ENCODE peak calls at places on chromosome 11, in six cellular contexts. H, U, V, R, E and S are unnamed samples.

GRCh38 chr11:130407978-130408377 is 20.4 kb downstream of the ADAMTS8 start:
- DNase-seq in H (no peak), U (peak; percentile 47), V (no peak), R (no peak), E (no peak), S (no peak)

GRCh38 chr11:124753624-124754023 is 1.6 kb upstream of the VSIG2 start:
- DNase-seq in H (no peak), U (no peak), V (no peak), R (no peak), E (no peak), S (no peak)

GRCh38 chr11:66789097-66789890 is 53.9 kb upstream of the RCE1 start:
- DNase-seq in H (no peak), U (no peak), V (no peak), R (no peak), E (no peak), S (no peak)

GRCh38 chr11:120606116-120607010 is 94.8 kb downstream of the GRIK4 start:
- DNase-seq in H (no peak), U (no peak), V (no peak), R (no peak), E (no peak), S (no peak)

GRCh38 chr11:109320595-109320994 is 101.4 kb upstream of the C11orf87 start:
- DNase-seq in H (no peak), U (no peak), V (no peak), R (no peak), E (no peak), S (no peak)

GRCh38 chr11:96614846-96615245 is 225.0 kb downstream of the JRKL start:
- DNase-seq in H (no peak), U (no peak), V (no peak), R (no peak), E (no peak), S (no peak)

GRCh38 chr11:129427376-129427775 is 51.7 kb downstream of the BARX2 start:
- DNase-seq in H (no peak), U (no peak), V (no peak), R (no peak), E (no peak), S (no peak)

GRCh38 chr11:59545179-59546020 is 34.1 kb downstream of the OR4D9 start:
- DNase-seq in H (peak; percentile 90), U (no peak), V (no peak), R (no peak), E (no peak), S (peak; percentile 73)

GRCh38 chr11:45607995-45608394 is 57.4 kb downstream of the CHST1 start:
- DNase-seq in H (peak; percentile 51), U (peak; percentile 10), V (no peak), R (no peak), E (no peak), S (no peak)

GRCh38 chr11:111352935-111353695 is 26.0 kb downstream of the POU2AF1 start:
- DNase-seq in H (no peak), U (peak; percentile 45), V (peak; percentile 64), R (no peak), E (no peak), S (no peak)

GRCh38 chr11:11505190-11505589 is 116.6 kb downstream of the GALNT18 start:
- DNase-seq in H (no peak), U (no peak), V (no peak), R (no peak), E (no peak), S (no peak)

GRCh38 chr11:11806586-11806985 is 35.2 kb upstream of the USP47 start:
- DNase-seq in H (no peak), U (no peak), V (peak; percentile 17), R (no peak), E (no peak), S (no peak)

GRCh38 chr11:24386551-24387404 is 110.1 kb upstream of the LUZP2 start:
- DNase-seq in H (peak; percentile 18), U (no peak), V (no peak), R (peak; percentile 33), E (no peak), S (no peak)

GRCh38 chr11:57761301-57762234 is at the start of gene CTNND1:
- DNase-seq in H (peak; percentile 86), U (peak; percentile 91), V (peak; percentile 96), R (peak; percentile 87), E (peak; percentile 79), S (peak; percentile 90)

GRCh38 chr11:106706355-106706754 is 311.9 kb downstream of the GUCY1A2 start:
- DNase-seq in H (no peak), U (no peak), V (no peak), R (no peak), E (no peak), S (no peak)

GRCh38 chr11:67119577-67120391 is 721 bp downstream of the KDM2A start:
- DNase-seq in H (peak; percentile 57), U (peak; percentile 32), V (no peak), R (peak; percentile 29), E (no peak), S (peak; percentile 60)

GRCh38 chr11:73178092-73178539 is 36.0 kb upstream of the FCHSD2 start:
- DNase-seq in H (peak; percentile 89), U (peak; percentile 84), V (peak; percentile 95), R (peak; percentile 88), E (peak; percentile 70), S (peak; percentile 79)

GRCh38 chr11:2267871-2268825 is 2.2 kb downstream of the ASCL2 start:
- DNase-seq in H (no peak), U (no peak), V (peak; percentile 60), R (no peak), E (no peak), S (no peak)

GRCh38 chr11:131760191-131760951 is 390.0 kb downstream of the NTM start:
- DNase-seq in H (peak; percentile 33), U (no peak), V (peak; percentile 47), R (no peak), E (no peak), S (no peak)

GRCh38 chr11:45658292-45658991 is 7.0 kb downstream of the CHST1 start:
- DNase-seq in H (peak; percentile 62), U (peak; percentile 44), V (no peak), R (peak; percentile 61), E (no peak), S (no peak)

GRCh38 chr11:75536786-75537629 is 11.3 kb upstream of the GDPD5 start:
- DNase-seq in H (peak; percentile 53), U (no peak), V (no peak), R (no peak), E (no peak), S (peak; percentile 66)

GRCh38 chr11:66951927-66952337 is 6.3 kb downstream of the PC start:
- DNase-seq in H (no peak), U (peak; percentile 53), V (no peak), R (no peak), E (no peak), S (no peak)

GRCh38 chr11:70477607-70478006 is 79.3 kb downstream of the CTTN start:
- DNase-seq in H (no peak), U (no peak), V (no peak), R (no peak), E (no peak), S (no peak)

GRCh38 chr11:57336111-57336666 is 497 bp upstream of the SSRP1 start:
- DNase-seq in H (no peak), U (no peak), V (no peak), R (no peak), E (no peak), S (no peak)

GRCh38 chr11:120385690-120386089 is 49.5 kb downstream of the ARHGEF12 start:
- DNase-seq in H (no peak), U (no peak), V (no peak), R (no peak), E (no peak), S (no peak)

GRCh38 chr11:118618991-118619375 is 11.6 kb downstream of the PHLDB1 start:
- DNase-seq in H (no peak), U (no peak), V (no peak), R (no peak), E (peak; percentile 62), S (no peak)

GRCh38 chr11:35919244-35919643 is 24.6 kb upstream of the LDLRAD3 start:
- DNase-seq in H (no peak), U (no peak), V (no peak), R (no peak), E (no peak), S (no peak)

GRCh38 chr11:119615003-119615878 is 113.8 kb downstream of the NECTIN1 start:
- DNase-seq in H (peak; percentile 51), U (no peak), V (no peak), R (peak; percentile 33), E (no peak), S (no peak)

GRCh38 chr11:13053255-13053917 is 44.3 kb downstream of the RASSF10 start:
- DNase-seq in H (no peak), U (no peak), V (no peak), R (no peak), E (no peak), S (no peak)

GRCh38 chr11:71255323-71255722 is 2.9 kb upstream of the SHANK2 start:
- DNase-seq in H (no peak), U (no peak), V (no peak), R (peak; percentile 91), E (no peak), S (no peak)

GRCh38 chr11:86218125-86219081 is 26.1 kb upstream of the EED start:
- DNase-seq in H (peak; percentile 82), U (peak; percentile 75), V (no peak), R (peak; percentile 57), E (peak; percentile 30), S (peak; percentile 90)
- TF ChIP-seq POLR2A in H (no peak), U (no peak), V (no peak), R (no peak), E (no peak), S (no peak)

GRCh38 chr11:65471410-65471762 is 27.5 kb upstream of the MALAT1 start:
- DNase-seq in H (peak; percentile 77), U (peak; percentile 78), V (no peak), R (peak; percentile 91), E (no peak), S (peak; percentile 78)
- TF ChIP-seq POLR2A in H (no peak), U (no peak), V (no peak), R (no peak), E (no peak), S (no peak)

DNA sequence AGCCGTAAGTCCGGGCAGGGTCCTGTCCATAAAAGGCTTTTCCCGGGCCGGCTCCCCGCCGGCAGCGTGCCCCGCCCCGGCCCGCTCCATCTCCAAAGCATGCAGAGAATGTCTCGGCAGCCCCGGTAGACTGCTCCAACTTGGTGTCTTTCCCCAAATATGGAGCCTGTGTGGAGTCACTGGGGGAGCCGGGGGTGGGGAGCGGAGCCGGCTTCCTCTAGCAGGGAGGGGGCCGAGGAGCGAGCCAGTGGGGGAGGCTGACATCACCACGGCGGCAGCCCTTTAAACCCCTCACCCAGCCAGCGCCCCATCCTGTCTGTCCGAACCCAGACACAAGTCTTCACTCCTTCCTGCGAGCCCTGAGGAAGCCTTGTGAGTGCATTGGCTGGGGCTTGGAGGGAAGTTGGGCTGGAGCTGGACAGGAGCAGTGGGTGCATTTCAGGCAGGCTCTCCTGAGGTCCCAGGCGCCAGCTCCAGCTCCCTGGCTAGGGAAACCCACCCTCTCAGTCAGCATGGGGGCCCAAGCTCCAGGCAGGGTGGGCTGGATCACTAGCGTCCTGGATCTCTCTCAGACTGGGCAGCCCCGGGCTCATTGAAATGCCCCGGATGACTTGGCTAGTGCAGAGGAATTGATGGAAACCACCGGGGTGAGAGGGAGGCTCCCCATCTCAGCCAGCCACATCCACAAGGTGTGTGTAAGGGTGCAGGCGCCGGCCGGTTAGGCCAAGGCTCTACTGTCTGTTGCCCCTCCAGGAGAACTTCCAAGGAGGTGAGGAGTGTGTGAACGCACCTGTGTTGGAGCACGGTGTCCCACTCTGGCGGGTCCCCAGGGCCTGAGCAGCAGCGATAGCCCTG is at the start of gene TAGLN:
- DNase-seq in H (no peak), U (peak; percentile 76), V (no peak), R (peak; percentile 57), E (peak; percentile 71), S (no peak)
- TF ChIP-seq POLR2A in H (no peak), U (peak; percentile 76), V (peak; percentile 55), R (no peak), E (peak; percentile 74), S (no peak)

GRCh38 chr11:65013692-65014145 is 241 bp upstream of the ARL2 start:
- DNase-seq in H (peak; percentile 97), U (peak; percentile 92), V (no peak), R (peak; percentile 92), E (peak; percentile 78), S (peak; percentile 93)
- TF ChIP-seq POLR2A in H (no peak), U (peak; percentile 75), V (peak; percentile 31), R (no peak), E (peak; percentile 70), S (peak; percentile 74)